ENCODE peak calls at places on chromosomes 1 and 21, in six cellular contexts. U is foreskin keratinocyte; Y is choroid plexus epithelial cell; D is gastrocnemius medialis; L is stimulated activated CD8-positive, alpha-beta memory T cell treated with anti-CD3 and anti-CD28 coated beads, Interleukin-12 subunit alpha, Interleukin-12 subunit beta, amount 100 ng/mL, for 1 hour; A is GM04504. I is an unnamed sample.

GRCh38 chr1:236394905-236395779 is 1.1 kb downstream of the EDARADD start:
- DNase-seq in U (peak), Y (peak), D (no peak), L (no peak), A (no peak), I (no peak)

GRCh38 chr1:115877511-115877910 is 36.6 kb upstream of the NHLH2 start:
- DNase-seq in U (peak), Y (peak), D (no peak), L (no peak), A (no peak), I (no peak)

GRCh38 chr1:54553781-54554313 is 5.8 kb downstream of the ACOT11 start:
- DNase-seq in U (no peak), Y (no peak), D (no peak), L (no peak), A (no peak), I (no peak)

GRCh38 chr1:155645648-155646047 is 35.6 kb downstream of the MSTO1 start:
- DNase-seq in U (no peak), Y (peak), D (no peak), L (no peak), A (no peak), I (no peak)

GRCh38 chr1:235011064-235011598 is 117.5 kb downstream of the TOMM20 start:
- DNase-seq in U (no peak), Y (no peak), D (no peak), L (peak), A (no peak), I (no peak)

GRCh38 chr1:202662081-202662480 is 48.2 kb downstream of the SYT2 start:
- DNase-seq in U (no peak), Y (no peak), D (no peak), L (no peak), A (no peak), I (no peak)

GRCh38 chr1:184513421-184513820 is 126.6 kb downstream of the C1orf21 start:
- DNase-seq in U (peak), Y (no peak), D (no peak), L (no peak), A (no peak), I (no peak)

GRCh38 chr1:170126691-170127090 is 19.1 kb upstream of the NTMT2 start:
- DNase-seq in U (peak), Y (peak), D (no peak), L (no peak), A (peak), I (no peak)

GRCh38 chr21:29326914-29327554 is 28.3 kb downstream of the BACH1 start:
- DNase-seq in U (no peak), Y (no peak), D (peak), L (no peak), A (no peak), I (no peak)

GRCh38 chr1:166527752-166528151 is 311.5 kb upstream of the POGK start:
- DNase-seq in U (no peak), Y (no peak), D (no peak), L (no peak), A (no peak), I (no peak)

GRCh38 chr1:200954434-200954833 is 59.7 kb downstream of the INAVA start:
- DNase-seq in U (no peak), Y (no peak), D (no peak), L (no peak), A (no peak), I (no peak)

GRCh38 chr1:203148127-203148526 is 20.6 kb downstream of the ADORA1 start:
- DNase-seq in U (no peak), Y (no peak), D (no peak), L (no peak), A (no peak), I (no peak)

GRCh38 chr1:23431431-23431830 is 6.9 kb upstream of the TCEA3 start:
- DNase-seq in U (no peak), Y (no peak), D (no peak), L (no peak), A (no peak), I (no peak)

GRCh38 chr1:152928671-152929070 is 18.3 kb upstream of the SPRR5 start:
- DNase-seq in U (no peak), Y (no peak), D (no peak), L (no peak), A (no peak), I (no peak)

GRCh38 chr21:16775056-16775455 is 737.8 kb upstream of the CXADR start:
- DNase-seq in U (no peak), Y (no peak), D (no peak), L (no peak), A (no peak), I (no peak)

GRCh38 chr21:41186763-41187536 is 19.0 kb downstream of the BACE2 start:
- DNase-seq in U (peak), Y (no peak), D (no peak), L (no peak), A (no peak), I (no peak)

GRCh38 chr21:41086551-41086950 is 81.4 kb upstream of the BACE2 start:
- DNase-seq in U (no peak), Y (no peak), D (no peak), L (no peak), A (no peak), I (no peak)

GRCh38 chr1:182263706-182264105 is 127.9 kb downstream of the GLUL start:
- DNase-seq in U (no peak), Y (no peak), D (no peak), L (no peak), A (no peak), I (no peak)

GRCh38 chr1:183164350-183164749 is 21.7 kb upstream of the LAMC2 start:
- DNase-seq in U (peak), Y (peak), D (no peak), L (no peak), A (no peak), I (no peak)

GRCh38 chr1:64745181-64745985 is 508 bp downstream of the RAVER2 start:
- DNase-seq in U (peak), Y (no peak), D (peak), L (no peak), A (no peak), I (peak)

GRCh38 chr1:41533016-41533730 is 48.7 kb upstream of the EDN2 start:
- DNase-seq in U (no peak), Y (no peak), D (no peak), L (no peak), A (no peak), I (peak)

GRCh38 chr1:155170806-155171205 is 2.3 kb downstream of the KRTCAP2 start:
- DNase-seq in U (no peak), Y (no peak), D (no peak), L (no peak), A (no peak), I (no peak)

GRCh38 chr1:162197041-162197511 is 127.6 kb downstream of the NOS1AP start:
- DNase-seq in U (no peak), Y (no peak), D (no peak), L (no peak), A (no peak), I (no peak)

GRCh38 chr1:248375446-248375845 is at the start of gene OR2T6:
- DNase-seq in U (peak), Y (no peak), D (no peak), L (no peak), A (no peak), I (no peak)

GRCh38 chr1:247906504-247907047 is 11.2 kb downstream of the OR2W3 start:
- DNase-seq in U (peak), Y (peak), D (no peak), L (no peak), A (no peak), I (no peak)

GRCh38 chr1:18840145-18840544 is 19.3 kb downstream of the TAS1R2 start:
- DNase-seq in U (no peak), Y (no peak), D (no peak), L (no peak), A (no peak), I (peak)

GRCh38 chr1:221664253-221664652 is 77.6 kb downstream of the DUSP10 start:
- DNase-seq in U (no peak), Y (no peak), D (no peak), L (no peak), A (no peak), I (no peak)

GRCh38 chr1:153100241-153100640 is 5.9 kb upstream of the SPRR2E start:
- DNase-seq in U (peak), Y (no peak), D (no peak), L (no peak), A (no peak), I (no peak)

GRCh38 chr1:46529031-46529630 is 22.3 kb downstream of the KNCN start:
- DNase-seq in U (peak), Y (no peak), D (no peak), L (no peak), A (no peak), I (no peak)

GRCh38 chr1:185074307-185074706 is 28.9 kb downstream of the RNF2 start:
- DNase-seq in U (peak), Y (peak), D (no peak), L (no peak), A (no peak), I (no peak)

GRCh38 chr21:29145354-29145782 is 14.9 kb downstream of the MAP3K7CL start:
- DNase-seq in U (peak), Y (peak), D (peak), L (no peak), A (peak), I (peak)

GRCh38 chr1:113101588-113101987 is 28.6 kb downstream of the LRIG2 start:
- DNase-seq in U (peak), Y (no peak), D (no peak), L (no peak), A (no peak), I (no peak)

GRCh38 chr1:30919025-30919881 is 10.7 kb upstream of the SDC3 start:
- DNase-seq in U (peak), Y (peak), D (no peak), L (no peak), A (no peak), I (no peak)

GRCh38 chr1:209505044-209505443 is 78.5 kb upstream of the CAMK1G start:
- DNase-seq in U (peak), Y (no peak), D (no peak), L (no peak), A (no peak), I (no peak)